ENCODE peak calls at places on chromosomes 13 and 19, in six cellular contexts. B is tibial nerve, O is ovary, X is gastrocnemius medialis, Z is adrenal gland, T is esophagus squamous epithelium. M is an unnamed sample.

GRCh38 chr19:11205939-11206570 is 8.7 kb upstream of the KANK2 start:
- DNase-seq in B (no peak), O (no peak), X (no peak), Z (no peak), T (no peak), M (no peak)

GRCh38 chr13:24306632-24307031 is 2.7 kb upstream of the C1QTNF9 start:
- DNase-seq in B (no peak), O (no peak), X (no peak), Z (no peak), T (no peak), M (no peak)

GRCh38 chr13:30696278-30697176 is 38.8 kb upstream of the ALOX5AP start:
- DNase-seq in B (no peak), O (no peak), X (no peak), Z (peak), T (no peak), M (peak)

GRCh38 chr19:7482584-7483439 is 6.0 kb downstream of the PEX11G start:
- DNase-seq in B (peak), O (no peak), X (no peak), Z (peak), T (no peak), M (no peak)

GRCh38 chr13:74761794-74762193 is 627.6 kb upstream of the KLF12 start:
- DNase-seq in B (no peak), O (no peak), X (no peak), Z (no peak), T (no peak), M (no peak)

GRCh38 chr13:40236566-40237168 is 429.8 kb downstream of the FOXO1 start:
- DNase-seq in B (peak), O (peak), X (peak), Z (no peak), T (no peak), M (no peak)

GRCh38 chr13:97498419-97498818 is 64.5 kb downstream of the RAP2A start:
- DNase-seq in B (no peak), O (no peak), X (no peak), Z (no peak), T (no peak), M (no peak)

GRCh38 chr13:106533101-106533939 is 2.1 kb downstream of the EFNB2 start:
- DNase-seq in B (peak), O (peak), X (peak), Z (peak), T (no peak), M (peak)

GRCh38 chr19:28213476-28214082 is 999.4 kb downstream of the UQCRFS1 start:
- DNase-seq in B (no peak), O (no peak), X (no peak), Z (peak), T (no peak), M (no peak)

GRCh38 chr19:9205506-9206113 is 13.8 kb downstream of the OR7D4 start:
- DNase-seq in B (peak), O (peak), X (peak), Z (peak), T (no peak), M (peak)

GRCh38 chr13:80361883-80362327 is 21.0 kb upstream of the SPRY2 start:
- DNase-seq in B (no peak), O (no peak), X (no peak), Z (no peak), T (no peak), M (no peak)

GRCh38 chr19:4246767-4247593 is at the start of gene YJU2:
- DNase-seq in B (peak), O (peak), X (peak), Z (peak), T (peak), M (peak)

GRCh38 chr13:81142306-81142999 is 801.5 kb upstream of the SPRY2 start:
- DNase-seq in B (no peak), O (no peak), X (no peak), Z (no peak), T (no peak), M (no peak)

GRCh38 chr19:50977626-50978025 is 6.1 kb downstream of the KLK7 start:
- DNase-seq in B (no peak), O (no peak), X (no peak), Z (no peak), T (no peak), M (no peak)

GRCh38 chr13:73696713-73697112 is 437.5 kb downstream of the KLF12 start:
- DNase-seq in B (no peak), O (no peak), X (no peak), Z (no peak), T (no peak), M (no peak)

GRCh38 chr13:78098249-78098648 is 179.6 kb upstream of the EDNRB start:
- DNase-seq in B (no peak), O (no peak), X (no peak), Z (no peak), T (no peak), M (no peak)

GRCh38 chr19:58129284-58129683 is 21.3 kb downstream of the ZNF329 start:
- DNase-seq in B (no peak), O (no peak), X (no peak), Z (no peak), T (no peak), M (no peak)

GRCh38 chr19:57389730-57390598 is at the start of gene ZNF548:
- DNase-seq in B (peak), O (peak), X (peak), Z (peak), T (peak), M (peak)

GRCh38 chr13:19845758-19846157 is 17.7 kb downstream of the ZMYM5 start:
- DNase-seq in B (no peak), O (peak), X (no peak), Z (peak), T (no peak), M (no peak)

GRCh38 chr19:56111601-56112312 is 9.3 kb downstream of the ZNF787 start:
- DNase-seq in B (no peak), O (no peak), X (no peak), Z (peak), T (no peak), M (no peak)

GRCh38 chr19:43425567-43426392 is 11.1 kb downstream of the TEX101 start:
- DNase-seq in B (no peak), O (no peak), X (no peak), Z (peak), T (no peak), M (no peak)

GRCh38 chr13:23928985-23929384 is 31.7 kb upstream of the C1QTNF9B start:
- DNase-seq in B (no peak), O (no peak), X (no peak), Z (no peak), T (no peak), M (no peak)

GRCh38 chr19:16778796-16779411 is 50.3 kb upstream of the SIN3B start:
- DNase-seq in B (no peak), O (peak), X (no peak), Z (peak), T (no peak), M (no peak)

GRCh38 chr13:38590796-38591507 is 95.9 kb upstream of the FREM2 start:
- DNase-seq in B (no peak), O (no peak), X (no peak), Z (no peak), T (no peak), M (no peak)

DNA sequence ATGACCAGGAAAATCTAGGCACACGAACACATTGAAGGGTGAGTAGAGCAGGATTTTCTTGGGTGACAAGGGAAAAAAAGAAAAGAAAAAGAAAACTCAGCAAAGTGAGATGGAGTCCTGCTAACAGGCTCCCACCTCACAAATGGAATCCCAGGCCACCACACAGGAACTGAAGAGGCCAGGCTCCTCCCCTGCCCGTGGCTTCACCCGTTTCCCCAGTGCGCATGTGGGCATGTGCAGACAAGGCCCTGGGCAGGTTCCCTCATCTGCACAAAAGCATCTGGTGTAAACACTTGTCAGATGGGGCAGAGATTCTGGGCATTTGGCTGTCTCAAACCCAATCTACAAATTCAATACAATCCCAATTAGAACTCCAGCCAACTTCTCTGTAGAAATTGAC is 24.5 kb downstream of the CFAP97D2 start:
- DNase-seq in B (no peak), O (no peak), X (no peak), Z (no peak), T (no peak), M (no peak)
- TF ChIP-seq POLR2A in B (no peak), O (no peak), X (no peak), Z (no peak), T (no peak), M (no peak)

GRCh38 chr19:35083678-35084077 is 31.9 kb upstream of the FXYD3 start:
- DNase-seq in B (no peak), O (no peak), X (no peak), Z (no peak), T (no peak), M (no peak)
- TF ChIP-seq POLR2A in B (no peak), O (no peak), X (no peak), Z (no peak), T (no peak), M (no peak)

GRCh38 chr19:12669272-12670158 is 2.9 kb downstream of the WDR83 start:
- DNase-seq in B (peak), O (peak), X (peak), Z (peak), T (no peak), M (peak)
- TF ChIP-seq POLR2A in B (no peak), O (peak), X (peak), Z (peak), T (no peak), M (no peak)

GRCh38 chr19:49663224-49663623 is 2.4 kb downstream of the IRF3 start:
- DNase-seq in B (no peak), O (no peak), X (no peak), Z (no peak), T (no peak), M (no peak)

GRCh38 chr19:49666120-49666444 is 349 bp downstream of the BCL2L12 start:
- DNase-seq in B (no peak), O (no peak), X (no peak), Z (no peak), T (no peak), M (no peak)

GRCh38 chr19:49664171-49665070 is 1.2 kb downstream of the IRF3 start:
- DNase-seq in B (peak), O (peak), X (peak), Z (peak), T (peak), M (peak)

GRCh38 chr19:49667473-49667872 is 1.7 kb downstream of the BCL2L12 start:
- DNase-seq in B (no peak), O (no peak), X (no peak), Z (no peak), T (no peak), M (no peak)

GRCh38 chr19:49665301-49666119 is at the start of the genes BCL2L12 and IRF3:
- DNase-seq in B (peak), O (peak), X (peak), Z (peak), T (peak), M (peak)
- TF ChIP-seq POLR2A in B (peak), O (peak), X (peak), Z (peak), T (peak), M (peak)

GRCh38 chr19:18282021-18282787 is 782 bp upstream of the JUND start:
- DNase-seq in B (no peak), O (no peak), X (no peak), Z (no peak), T (peak), M (no peak)
- TF ChIP-seq POLR2A in B (peak), O (peak), X (no peak), Z (no peak), T (no peak), M (no peak)

GRCh38 chr19:42294471-42295137 is 7.3 kb upstream of the PRR19 start:
- DNase-seq in B (no peak), O (no peak), X (no peak), Z (peak), T (no peak), M (no peak)

GRCh38 chr19:42297034-42297433 is 4.9 kb upstream of the PRR19 start:
- DNase-seq in B (no peak), O (no peak), X (no peak), Z (no peak), T (no peak), M (no peak)

GRCh38 chr19:42293966-42294365 is 8.0 kb upstream of the PRR19 start:
- DNase-seq in B (no peak), O (no peak), X (no peak), Z (peak), T (no peak), M (no peak)

GRCh38 chr19:42295342-42295741 is 6.6 kb upstream of the PRR19 start:
- DNase-seq in B (no peak), O (no peak), X (no peak), Z (no peak), T (no peak), M (no peak)

DNA sequence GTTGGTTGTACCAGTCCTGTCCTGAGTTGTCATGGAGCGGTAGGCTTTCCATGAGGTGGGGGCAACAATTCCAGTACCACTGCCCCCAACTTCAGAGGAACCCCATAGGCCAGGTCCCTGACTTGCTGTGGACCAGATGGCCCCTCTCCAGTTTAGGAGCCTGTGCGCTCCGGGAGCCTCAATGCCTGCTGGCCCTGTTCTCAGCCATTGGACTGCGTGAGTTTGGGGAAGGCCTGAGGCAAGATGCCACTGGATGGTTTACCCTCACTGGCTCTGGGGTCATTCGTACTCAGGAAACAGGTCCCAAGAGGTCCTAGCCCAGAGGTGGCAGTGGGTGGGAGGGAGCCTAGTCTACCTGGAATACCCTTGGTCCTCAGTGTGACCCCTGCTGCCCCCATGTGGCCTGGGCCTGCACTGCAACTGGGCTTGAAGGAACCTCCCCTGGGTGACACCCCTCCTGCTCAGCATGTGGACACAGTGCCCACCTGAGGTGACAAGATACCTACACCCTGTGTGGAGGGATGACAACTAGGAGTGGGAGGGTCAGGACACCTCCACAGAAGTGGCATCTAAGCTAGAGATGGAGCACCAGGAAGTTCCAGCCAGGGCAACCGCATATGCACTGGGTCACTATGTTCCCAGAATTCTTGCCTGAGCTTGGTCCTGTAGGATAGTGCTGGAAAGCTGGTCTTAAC is 6.0 kb upstream of the PRR19 start:
- DNase-seq in B (peak), O (peak), X (peak), Z (peak), T (no peak), M (peak)
- TF ChIP-seq POLR2A in B (no peak), O (no peak), X (no peak), Z (no peak), T (no peak), M (no peak)

M was measured in heart left ventricle.